ENCODE peak calls at places on chromosomes 11 and 22, in six cellular contexts. J is activated T-cell treated with anti-CD3 and anti-CD28 coated beads for 1 hour; U is T-helper 9 cell; H is hepatic stellate cell; R is astrocyte; O is CD4-positive, CD25-positive, alpha-beta regulatory T cell. W is an unnamed sample.

GRCh38 chr22:23301591-23301990 is 121.3 kb downstream of the BCR start:
- DNase-seq in J (no peak), U (no peak), H (no peak), R (no peak), O (no peak), W (no peak)

GRCh38 chr11:128884703-128885338 is 6.3 kb upstream of the KCNJ5 start:
- DNase-seq in J (peak), U (peak), H (peak), R (peak), O (peak), W (peak)

GRCh38 chr22:29344137-29344536 is 28.6 kb upstream of the RASL10A start:
- DNase-seq in J (no peak), U (no peak), H (no peak), R (peak), O (no peak), W (no peak)

GRCh38 chr11:75344186-75344585 is 7.3 kb downstream of the ARRB1 start:
- DNase-seq in J (no peak), U (no peak), H (no peak), R (no peak), O (no peak), W (no peak)

GRCh38 chr11:110883266-110883665 is 171.0 kb upstream of the ARHGAP20 start:
- DNase-seq in J (no peak), U (no peak), H (no peak), R (no peak), O (no peak), W (no peak)

GRCh38 chr11:32312865-32313403 is 122.4 kb downstream of the WT1 start:
- DNase-seq in J (no peak), U (no peak), H (peak), R (peak), O (peak), W (peak)

GRCh38 chr11:119062779-119063178 is 4.8 kb upstream of the VPS11 start:
- DNase-seq in J (no peak), U (no peak), H (peak), R (peak), O (no peak), W (no peak)

GRCh38 chr11:17531818-17532131 is 12.4 kb downstream of the USH1C start:
- DNase-seq in J (no peak), U (no peak), H (peak), R (no peak), O (no peak), W (no peak)

GRCh38 chr11:5504403-5504891 is 5.3 kb downstream of the UBQLN3 start:
- DNase-seq in J (no peak), U (no peak), H (no peak), R (no peak), O (no peak), W (no peak)

GRCh38 chr11:117095301-117096139 is 2.7 kb downstream of the SIK3 start:
- DNase-seq in J (no peak), U (no peak), H (no peak), R (peak), O (no peak), W (no peak)

GRCh38 chr11:1573077-1573846 is 1.2 kb upstream of the DUSP8 start:
- DNase-seq in J (no peak), U (peak), H (no peak), R (no peak), O (peak), W (no peak)

GRCh38 chr22:45341503-45341902 is 31.8 kb downstream of the FAM118A start:
- DNase-seq in J (peak), U (no peak), H (no peak), R (no peak), O (peak), W (no peak)

GRCh38 chr11:65262381-65262680 is 569 bp downstream of the POLA2 start:
- DNase-seq in J (no peak), U (no peak), H (no peak), R (no peak), O (no peak), W (no peak)

GRCh38 chr11:77779935-77780334 is 40.6 kb downstream of the RSF1 start:
- DNase-seq in J (no peak), U (no peak), H (no peak), R (peak), O (no peak), W (no peak)

GRCh38 chr11:35725880-35726279 is 63.3 kb downstream of the TRIM44 start:
- DNase-seq in J (no peak), U (no peak), H (no peak), R (peak), O (no peak), W (no peak)

GRCh38 chr11:63997801-63998332 is 11.6 kb downstream of the OTUB1 start:
- DNase-seq in J (no peak), U (no peak), H (no peak), R (no peak), O (no peak), W (no peak)

GRCh38 chr22:44181033-44181911 is 547 bp downstream of the PARVG start:
- DNase-seq in J (peak), U (peak), H (no peak), R (peak), O (peak), W (no peak)

GRCh38 chr22:46618667-46619066 is 1.5 kb upstream of the GRAMD4 start:
- DNase-seq in J (no peak), U (no peak), H (no peak), R (no peak), O (no peak), W (no peak)

GRCh38 chr11:44007746-44008501 is 39.9 kb upstream of the ACCSL start:
- DNase-seq in J (no peak), U (no peak), H (no peak), R (no peak), O (no peak), W (no peak)

GRCh38 chr11:56910785-56911184 is 77.9 kb upstream of the OR5AK2 start:
- DNase-seq in J (no peak), U (no peak), H (no peak), R (peak), O (no peak), W (no peak)

GRCh38 chr11:64104632-64105031 is 61.3 kb downstream of the MACROD1 start:
- DNase-seq in J (no peak), U (no peak), H (no peak), R (no peak), O (no peak), W (no peak)

W was measured in OCI-LY7.